ENCODE peak calls at places on chromosomes 2 and 18, in five cellular contexts. J is hepatocyte, M is neuronal stem cell, N is DND-41, D is left ventricle myocardium inferior. O is an unnamed sample.

GRCh38 chr2:100980046-100980445 is 22.0 kb upstream of the RPL31 start:
- DNase-seq in J (no peak), M (no peak), N (no peak), D (no peak), O (no peak)

GRCh38 chr2:65710779-65711295 is 278.4 kb upstream of the SPRED2 start:
- DNase-seq in J (no peak), M (no peak), N (no peak), D (no peak), O (peak)

GRCh38 chr2:218002792-218003191 is at the start of gene TNS1:
- DNase-seq in J (peak), M (no peak), N (no peak), D (peak), O (no peak)

GRCh38 chr2:147547425-147547824 is 297.4 kb upstream of the ACVR2A start:
- DNase-seq in J (no peak), M (no peak), N (no peak), D (no peak), O (no peak)

GRCh38 chr2:136127356-136127755 is 9.4 kb upstream of the CXCR4 start:
- DNase-seq in J (no peak), M (no peak), N (peak), D (no peak), O (peak)

GRCh38 chr2:128493880-128494279 is 175.2 kb upstream of the HS6ST1 start:
- DNase-seq in J (no peak), M (no peak), N (peak), D (no peak), O (no peak)

GRCh38 chr2:70954886-70955285 is 19.2 kb downstream of the ATP6V1B1 start:
- DNase-seq in J (peak), M (no peak), N (no peak), D (no peak), O (no peak)

GRCh38 chr2:6370753-6371152 is 495.0 kb downstream of the CMPK2 start:
- DNase-seq in J (no peak), M (no peak), N (no peak), D (no peak), O (no peak)

GRCh38 chr18:371616-371998 is 103.8 kb upstream of the THOC1 start:
- DNase-seq in J (no peak), M (no peak), N (no peak), D (no peak), O (no peak)

GRCh38 chr18:54822872-54823845 is 5.1 kb upstream of the RAB27B start:
- DNase-seq in J (peak), M (no peak), N (no peak), D (no peak), O (no peak)

GRCh38 chr2:106638043-106638442 is 150.9 kb downstream of the CD8B2 start:
- DNase-seq in J (peak), M (no peak), N (no peak), D (no peak), O (peak)

GRCh38 chr18:67265464-67266245 is 250.9 kb downstream of the DSEL start:
- DNase-seq in J (peak), M (no peak), N (peak), D (no peak), O (peak)

GRCh38 chr2:239359194-239359912 is 41.5 kb downstream of the HDAC4 start:
- DNase-seq in J (no peak), M (no peak), N (no peak), D (no peak), O (no peak)

GRCh38 chr2:150903461-150903860 is 358.2 kb downstream of the RBM43 start:
- DNase-seq in J (no peak), M (no peak), N (no peak), D (no peak), O (no peak)

GRCh38 chr2:224987733-224988132 is 54.5 kb downstream of the DOCK10 start:
- DNase-seq in J (no peak), M (no peak), N (no peak), D (no peak), O (no peak)

GRCh38 chr2:46866770-46867246 is 48.8 kb downstream of the MCFD2 start:
- DNase-seq in J (no peak), M (no peak), N (no peak), D (peak), O (no peak)

GRCh38 chr2:3105814-3106569 is 271.6 kb downstream of the EIPR1 start:
- DNase-seq in J (no peak), M (no peak), N (no peak), D (no peak), O (no peak)

GRCh38 chr18:3671181-3671580 is 221.2 kb downstream of the TGIF1 start:
- DNase-seq in J (no peak), M (no peak), N (no peak), D (no peak), O (no peak)

GRCh38 chr18:79241755-79242154 is 154.0 kb upstream of the NFATC1 start:
- DNase-seq in J (no peak), M (no peak), N (no peak), D (no peak), O (no peak)

GRCh38 chr2:133936096-133936495 is 317.8 kb upstream of the MGAT5 start:
- DNase-seq in J (no peak), M (no peak), N (no peak), D (no peak), O (no peak)

GRCh38 chr2:48715956-48716355 is 39.6 kb downstream of the LHCGR start:
- DNase-seq in J (no peak), M (no peak), N (no peak), D (no peak), O (no peak)

GRCh38 chr2:201228271-201228911 is 31.9 kb upstream of the CASP8 start:
- DNase-seq in J (no peak), M (no peak), N (no peak), D (no peak), O (no peak)

GRCh38 chr2:225040862-225041209 is 1.4 kb downstream of the DOCK10 start:
- DNase-seq in J (no peak), M (no peak), N (peak), D (no peak), O (no peak)

GRCh38 chr2:32805104-32806095 is 141.4 kb upstream of the LTBP1 start:
- DNase-seq in J (peak), M (no peak), N (no peak), D (no peak), O (no peak)

GRCh38 chr2:130380096-130380934 is 24.5 kb downstream of the PTPN18 start:
- DNase-seq in J (no peak), M (no peak), N (peak), D (no peak), O (peak)

GRCh38 chr18:77608807-77609206 is 359.2 kb downstream of the GALR1 start:
- DNase-seq in J (no peak), M (no peak), N (no peak), D (no peak), O (no peak)

GRCh38 chr18:77607087-77607486 is 357.4 kb downstream of the GALR1 start:
- DNase-seq in J (no peak), M (no peak), N (no peak), D (no peak), O (no peak)
- H3K4me3 ChIP-seq in J (no peak), M (no peak), N (no peak), D (no peak), O (no peak)

GRCh38 chr2:55019547-55020258 is 30.5 kb downstream of the RTN4 start:
- DNase-seq in J (no peak), M (no peak), N (no peak), D (no peak), O (no peak)
- H3K4me3 ChIP-seq in J (no peak), M (no peak), N (no peak), D (no peak), O (no peak)

DNA sequence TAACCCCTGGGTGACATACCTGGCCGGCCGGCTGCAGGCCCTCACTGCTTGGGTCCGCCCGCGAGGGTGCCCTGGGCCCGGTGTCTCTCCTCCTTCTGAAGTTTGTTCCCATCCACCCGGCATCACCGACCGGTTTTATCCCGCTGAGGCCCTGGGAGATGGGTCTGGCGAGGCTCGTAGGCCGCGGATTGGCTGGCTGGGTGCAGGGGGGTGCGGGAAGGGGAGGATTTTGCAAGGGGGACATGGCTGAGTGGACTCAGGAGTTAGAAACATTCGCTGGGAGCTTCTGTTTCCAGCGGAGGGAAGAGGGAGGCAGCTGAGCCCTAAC is at the start of gene PAX8:
- DNase-seq in J (no peak), M (no peak), N (no peak), D (no peak), O (no peak)
- H3K4me3 ChIP-seq in J (no peak), M (no peak), N (no peak), D (peak), O (no peak)

GRCh38 chr2:162103443-162104009 is 29.5 kb upstream of the DPP4 start:
- DNase-seq in J (peak), M (no peak), N (no peak), D (no peak), O (no peak)

GRCh38 chr2:162106146-162106551 is 32.1 kb upstream of the DPP4 start:
- DNase-seq in J (no peak), M (no peak), N (no peak), D (no peak), O (no peak)

GRCh38 chr2:162099836-162100235 is 25.8 kb upstream of the DPP4 start:
- DNase-seq in J (no peak), M (no peak), N (no peak), D (no peak), O (no peak)

GRCh38 chr2:162100579-162100978 is 26.6 kb upstream of the DPP4 start:
- DNase-seq in J (peak), M (no peak), N (no peak), D (no peak), O (no peak)
- H3K4me3 ChIP-seq in J (no peak), M (no peak), N (no peak), D (no peak), O (no peak)

DNA sequence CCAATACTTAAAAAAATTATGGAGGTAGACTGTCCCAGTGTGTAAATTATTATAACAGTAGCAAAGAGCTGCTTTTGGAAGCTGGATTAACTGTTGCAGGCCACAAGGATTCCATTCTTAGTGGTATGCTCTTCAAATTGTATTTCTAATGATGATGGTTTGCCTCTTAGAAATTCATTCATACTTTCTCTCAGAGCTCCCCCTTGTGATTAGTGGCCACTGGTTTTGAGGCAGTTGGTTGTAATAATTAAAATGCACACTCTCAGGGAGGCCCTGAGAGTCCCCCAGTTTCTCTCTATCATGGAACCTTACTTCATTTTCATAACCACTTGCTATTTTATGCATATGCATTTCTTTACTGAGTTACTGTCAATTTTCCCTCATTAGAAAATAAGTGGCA is 122.5 kb downstream of the PLA2R1 start:
- DNase-seq in J (peak), M (no peak), N (no peak), D (no peak), O (no peak)
- H3K4me3 ChIP-seq in J (no peak), M (no peak), N (no peak), D (no peak), O (no peak)

DNA sequence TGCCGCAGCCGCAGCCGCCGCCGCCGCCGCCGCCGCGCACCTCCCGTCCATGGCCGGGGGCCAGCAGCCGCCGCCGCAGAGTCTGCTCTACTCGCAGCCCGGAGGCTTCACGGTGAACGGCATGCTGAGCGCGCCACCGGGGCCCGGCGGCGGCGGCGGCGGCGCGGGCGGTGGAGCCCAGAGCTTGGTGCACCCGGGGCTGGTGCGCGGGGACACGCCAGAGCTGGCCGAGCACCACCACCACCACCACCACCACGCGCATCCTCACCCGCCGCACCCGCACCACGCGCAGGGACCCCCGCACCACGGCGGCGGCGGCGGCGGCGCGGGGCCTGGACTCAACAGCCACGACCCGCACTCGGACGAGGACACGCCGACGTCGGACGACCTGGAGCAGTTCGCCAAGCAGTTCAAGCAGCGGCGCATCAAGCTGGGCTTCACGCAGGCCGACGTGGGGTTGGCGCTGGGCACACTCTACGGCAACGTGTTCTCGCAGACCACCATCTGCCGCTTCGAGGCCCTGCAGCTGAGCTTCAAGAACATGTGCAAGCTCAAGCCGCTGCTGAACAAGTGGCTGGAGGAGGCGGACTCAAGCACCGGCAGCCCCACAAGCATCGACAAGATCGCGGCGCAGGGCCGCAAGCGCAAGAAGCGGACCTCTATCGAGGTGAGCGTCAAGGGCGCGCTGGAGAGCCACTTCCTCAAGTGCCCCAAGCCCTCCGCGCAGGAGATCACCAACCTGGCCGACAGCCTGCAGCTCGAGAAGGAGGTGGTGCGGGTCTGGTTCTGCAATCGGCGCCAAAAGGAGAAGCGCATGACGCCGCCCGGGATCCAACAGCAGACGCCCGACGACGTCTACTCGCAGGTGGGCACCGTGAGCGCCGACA is 2.4 kb downstream of the POU3F3 start:
- DNase-seq in J (no peak), M (no peak), N (no peak), D (no peak), O (no peak)
- H3K4me3 ChIP-seq in J (no peak), M (peak), N (no peak), D (peak), O (peak)

GRCh38 chr2:170816499-170817246 is at the start of gene GAD1:
- DNase-seq in J (peak), M (peak), N (no peak), D (peak), O (peak)

GRCh38 chr2:170815746-170816498 is 765 bp upstream of the GAD1 start:
- DNase-seq in J (peak), M (peak), N (peak), D (peak), O (peak)

GRCh38 chr2:170818294-170819104 is 1.8 kb downstream of the GAD1 start:
- DNase-seq in J (no peak), M (peak), N (no peak), D (no peak), O (no peak)

GRCh38 chr2:170817247-170817998 is 736 bp downstream of the GAD1 start:
- DNase-seq in J (no peak), M (peak), N (no peak), D (no peak), O (no peak)

GRCh38 chr2:170817999-170818293 is 1.3 kb downstream of the GAD1 start:
- DNase-seq in J (no peak), M (peak), N (no peak), D (no peak), O (no peak)
- H3K4me3 ChIP-seq in J (peak), M (peak), N (no peak), D (peak), O (no peak)

O was measured in Jurkat, Clone E6-1.